ENCODE peak calls at places on chromosomes 12 and 14, in seven cellular contexts. Q, Y, I, P, L, B and R are unnamed samples.

GRCh38 chr12:53575502-53576264 is 50.5 kb downstream of the ATF7 start:
- DNase-seq in Q (no peak), Y (no peak), I (no peak), P (no peak), L (no peak), B (peak; percentile 69), R (no peak)

GRCh38 chr14:35362911-35363374 is 41.6 kb downstream of the NFKBIA start:
- DNase-seq in Q (no peak), Y (no peak), I (no peak), P (no peak), L (no peak), B (no peak), R (no peak)

GRCh38 chr12:127881371-127882140 is 385.4 kb upstream of the TMEM132C start:
- DNase-seq in Q (no peak), Y (peak; percentile 60), I (no peak), P (no peak), L (no peak), B (no peak), R (peak; percentile 64)

GRCh38 chr12:123001467-123001866 is 21.0 kb downstream of the ARL6IP4 start:
- DNase-seq in Q (no peak), Y (no peak), I (no peak), P (no peak), L (no peak), B (no peak), R (no peak)

GRCh38 chr12:85277900-85278597 is 2.0 kb upstream of the ALX1 start:
- DNase-seq in Q (peak; percentile 37), Y (no peak), I (no peak), P (no peak), L (no peak), B (no peak), R (no peak)

GRCh38 chr14:36647827-36648753 is 13.6 kb upstream of the PAX9 start:
- DNase-seq in Q (no peak), Y (no peak), I (no peak), P (peak; percentile 66), L (no peak), B (peak; percentile 16), R (no peak)

GRCh38 chr14:100640481-100641273 is 53.5 kb upstream of the BEGAIN start:
- DNase-seq in Q (no peak), Y (no peak), I (no peak), P (no peak), L (peak; percentile 66), B (no peak), R (no peak)

GRCh38 chr12:62319058-62319457 is 58.9 kb downstream of the USP15 start:
- DNase-seq in Q (no peak), Y (no peak), I (no peak), P (no peak), L (no peak), B (no peak), R (no peak)

GRCh38 chr12:57606016-57606311 is 1.3 kb downstream of the DTX3 start:
- DNase-seq in Q (no peak), Y (no peak), I (no peak), P (no peak), L (no peak), B (no peak), R (no peak)

GRCh38 chr14:50432131-50432530 is 35.5 kb upstream of the CDKL1 start:
- DNase-seq in Q (no peak), Y (no peak), I (no peak), P (no peak), L (no peak), B (no peak), R (no peak)

GRCh38 chr14:55129086-55129427 is at the start of gene LGALS3:
- DNase-seq in Q (peak; percentile 37), Y (no peak), I (no peak), P (no peak), L (peak; percentile 68), B (peak; percentile 53), R (no peak)

GRCh38 chr14:49853572-49854375 is 1.2 kb upstream of the NEMF start:
- DNase-seq in Q (peak; percentile 37), Y (peak; percentile 42), I (peak; percentile 32), P (no peak), L (no peak), B (peak; percentile 70), R (peak; percentile 72)

GRCh38 chr12:110694330-110694891 is 5.5 kb upstream of the HVCN1 start:
- DNase-seq in Q (no peak), Y (peak; percentile 15), I (no peak), P (no peak), L (no peak), B (no peak), R (peak; percentile 45)

GRCh38 chr14:65281991-65282908 is 130.3 kb upstream of the FUT8 start:
- DNase-seq in Q (peak; percentile 73), Y (peak; percentile 93), I (peak; percentile 71), P (no peak), L (peak; percentile 35), B (no peak), R (peak; percentile 97)

GRCh38 chr14:59868021-59868420 is 2.6 kb downstream of the RTN1 start:
- DNase-seq in Q (no peak), Y (no peak), I (no peak), P (no peak), L (no peak), B (no peak), R (no peak)

GRCh38 chr12:56929780-56930179 is 4.4 kb downstream of the SDR9C7 start:
- DNase-seq in Q (no peak), Y (no peak), I (no peak), P (no peak), L (no peak), B (no peak), R (no peak)

GRCh38 chr14:33357225-33358010 is 418.7 kb downstream of the NPAS3 start:
- DNase-seq in Q (no peak), Y (peak; percentile 24), I (no peak), P (no peak), L (no peak), B (no peak), R (peak; percentile 59)

GRCh38 chr14:89813485-89814080 is 140.9 kb downstream of the EFCAB11 start:
- DNase-seq in Q (no peak), Y (no peak), I (no peak), P (no peak), L (no peak), B (no peak), R (no peak)

GRCh38 chr12:79409562-79409961 is 281.2 kb downstream of the PAWR start:
- DNase-seq in Q (no peak), Y (no peak), I (peak; percentile 69), P (no peak), L (no peak), B (peak; percentile 77), R (no peak)

GRCh38 chr14:83294941-83295340 is 1761.3 kb upstream of the SEL1L start:
- DNase-seq in Q (no peak), Y (no peak), I (peak; percentile 57), P (no peak), L (no peak), B (no peak), R (no peak)

GRCh38 chr14:61569783-61570182 is 125.5 kb upstream of the HIF1A start:
- DNase-seq in Q (no peak), Y (no peak), I (peak; percentile 80), P (no peak), L (no peak), B (peak; percentile 92), R (no peak)

GRCh38 chr12:125284945-125285344 is 219.7 kb downstream of the AACS start:
- DNase-seq in Q (no peak), Y (no peak), I (no peak), P (no peak), L (no peak), B (no peak), R (no peak)

GRCh38 chr12:51357374-51358047 is 11.0 kb upstream of the CELA1 start:
- DNase-seq in Q (no peak), Y (no peak), I (no peak), P (no peak), L (no peak), B (no peak), R (no peak)

GRCh38 chr12:64625243-64626077 is 15.2 kb downstream of the RASSF3 start:
- DNase-seq in Q (no peak), Y (no peak), I (peak; percentile 78), P (no peak), L (no peak), B (no peak), R (peak; percentile 53)

GRCh38 chr14:37436519-37436918 is 158.5 kb downstream of the FOXA1 start:
- DNase-seq in Q (no peak), Y (no peak), I (no peak), P (peak; percentile 64), L (no peak), B (no peak), R (no peak)

GRCh38 chr12:96425321-96425720 is 25.1 kb upstream of the CDK17 start:
- DNase-seq in Q (no peak), Y (no peak), I (peak; percentile 96), P (no peak), L (no peak), B (no peak), R (no peak)

GRCh38 chr12:20374775-20375174 is 6.4 kb downstream of the PDE3A start:
- DNase-seq in Q (no peak), Y (no peak), I (no peak), P (no peak), L (no peak), B (no peak), R (no peak)

GRCh38 chr14:105087963-105088811 is 23.0 kb upstream of the GPR132 start:
- DNase-seq in Q (peak; percentile 77), Y (no peak), I (no peak), P (no peak), L (no peak), B (no peak), R (no peak)

GRCh38 chr14:64945431-64945830 is 2.9 kb upstream of the GPX2 start:
- DNase-seq in Q (no peak), Y (no peak), I (no peak), P (no peak), L (no peak), B (no peak), R (no peak)

GRCh38 chr12:45077259-45077658 is 26.4 kb upstream of the DBX2 start:
- DNase-seq in Q (no peak), Y (no peak), I (no peak), P (no peak), L (no peak), B (no peak), R (peak; percentile 13)

GRCh38 chr14:50318031-50318626 is 6.0 kb downstream of the DMAC2L start:
- DNase-seq in Q (no peak), Y (peak; percentile 79), I (no peak), P (peak; percentile 62), L (no peak), B (peak; percentile 47), R (peak; percentile 36)

GRCh38 chr12:46946137-46946536 is 120.3 kb upstream of the SLC38A4 start:
- DNase-seq in Q (no peak), Y (no peak), I (no peak), P (no peak), L (no peak), B (no peak), R (no peak)

GRCh38 chr14:76268013-76268376 is 107.9 kb upstream of the ESRRB start:
- DNase-seq in Q (no peak), Y (no peak), I (no peak), P (peak; percentile 44), L (no peak), B (no peak), R (no peak)

GRCh38 chr12:68439368-68440045 is 107.3 kb upstream of the MDM1 start:
- DNase-seq in Q (no peak), Y (no peak), I (no peak), P (no peak), L (no peak), B (no peak), R (no peak)